ENCODE peak calls at places on chromosomes 3 and 15, in six cellular contexts. V, L, E, X, B and R are unnamed samples.

GRCh38 chr3:140323561-140323960 is 354.3 kb upstream of the TRIM42 start:
- DNase-seq in X (no peak), B (no peak), E (no peak), V (no peak), L (no peak), R (no peak)

GRCh38 chr3:12719984-12720656 is 38.9 kb downstream of the TMEM40 start:
- DNase-seq in V (peak; percentile 89), E (no peak), X (peak; percentile 84), L (peak; percentile 55), B (peak; percentile 27), R (peak; percentile 51)

GRCh38 chr3:55183259-55183658 is 255.4 kb upstream of the LRTM1 start:
- DNase-seq in L (no peak), X (no peak), E (no peak), V (no peak), B (no peak), R (no peak)

GRCh38 chr3:12288466-12289129 is at the start of gene PPARG:
- DNase-seq in B (no peak), V (no peak), L (peak; percentile 10), X (peak; percentile 54), E (no peak), R (peak; percentile 9)

GRCh38 chr3:56939759-56940323 is 120.6 kb upstream of the SPATA12 start:
- DNase-seq in B (no peak), L (no peak), V (no peak), E (no peak), X (no peak), R (no peak)

GRCh38 chr3:16697437-16698258 is 92.4 kb upstream of the DAZL start:
- DNase-seq in X (no peak), L (no peak), E (no peak), B (no peak), V (no peak), R (no peak)

GRCh38 chr3:186596568-186597287 is 16.1 kb upstream of the AHSG start:
- DNase-seq in E (no peak), X (no peak), L (no peak), V (peak; percentile 69), B (no peak), R (no peak)

GRCh38 chr3:192408007-192408655 is 319.2 kb downstream of the FGF12 start:
- DNase-seq in V (no peak), X (no peak), L (peak; percentile 12), B (no peak), E (no peak), R (no peak)

GRCh38 chr3:167066977-167067843 is 312.9 kb downstream of the ZBBX start:
- DNase-seq in V (no peak), E (no peak), B (no peak), X (no peak), L (no peak), R (no peak)

GRCh38 chr15:63151665-63152064 is 5.6 kb downstream of the RPS27L start:
- DNase-seq in X (no peak), B (no peak), L (no peak), E (no peak), V (no peak), R (no peak)

GRCh38 chr3:111484666-111485065 is 57.3 kb upstream of the CD96 start:
- DNase-seq in V (no peak), X (no peak), L (no peak), E (no peak), B (no peak), R (no peak)

GRCh38 chr15:31148622-31149505 is 47.3 kb upstream of the TRPM1 start:
- DNase-seq in V (no peak), X (no peak), B (no peak), L (no peak), E (no peak), R (no peak)

GRCh38 chr3:130933801-130934345 is 40.0 kb downstream of the ATP2C1 start:
- DNase-seq in B (no peak), L (no peak), E (no peak), X (no peak), V (no peak), R (no peak)

GRCh38 chr15:51375966-51376640 is 34.6 kb downstream of the GLDN start:
- DNase-seq in B (no peak), V (no peak), L (no peak), E (no peak), X (no peak), R (no peak)

GRCh38 chr15:78914027-78914764 is 30.6 kb downstream of the CTSH start:
- DNase-seq in B (no peak), L (no peak), E (no peak), X (peak; percentile 14), V (peak; percentile 29), R (no peak)

GRCh38 chr3:168021737-168022450 is 73.8 kb downstream of the GOLIM4 start:
- DNase-seq in E (no peak), L (no peak), B (no peak), X (no peak), V (no peak), R (no peak)

GRCh38 chr3:128973988-128974564 is 19.8 kb downstream of the CFAP92 start:
- DNase-seq in B (no peak), E (no peak), L (no peak), V (no peak), X (no peak), R (no peak)

GRCh38 chr3:9970020-9970652 is 16.5 kb downstream of the EMC3 start:
- DNase-seq in L (no peak), E (no peak), V (no peak), B (no peak), X (no peak), R (no peak)

GRCh38 chr15:60784855-60785254 is 305.9 kb upstream of the ICE2 start:
- DNase-seq in X (no peak), V (no peak), B (no peak), E (no peak), L (no peak), R (no peak)

GRCh38 chr3:180390313-180390712 is 211.7 kb upstream of the TTC14 start:
- DNase-seq in X (no peak), L (no peak), B (no peak), V (no peak), E (no peak), R (no peak)

GRCh38 chr3:180391001-180391400 is 211.0 kb upstream of the TTC14 start:
- DNase-seq in X (no peak), B (no peak), V (no peak), L (no peak), E (no peak), R (no peak)
- TF ChIP-seq POLR2A in X (no peak), B (no peak), V (no peak), L (no peak), E (no peak), R (no peak)

GRCh38 chr3:32124977-32125376 is 18.6 kb downstream of the GPD1L start:
- DNase-seq in B (no peak), E (no peak), X (no peak), L (no peak), V (no peak), R (no peak)

GRCh38 chr3:32126305-32127015 is 20.0 kb downstream of the GPD1L start:
- DNase-seq in X (no peak), V (no peak), E (no peak), B (no peak), L (no peak), R (no peak)

GRCh38 chr3:32129832-32130231 is 23.4 kb downstream of the GPD1L start:
- DNase-seq in E (no peak), V (no peak), B (no peak), L (no peak), X (peak; percentile 90), R (no peak)

GRCh38 chr3:32123620-32124019 is 17.2 kb downstream of the GPD1L start:
- DNase-seq in E (no peak), B (no peak), L (no peak), X (no peak), V (no peak), R (no peak)

GRCh38 chr3:32127219-32127826 is 20.9 kb downstream of the GPD1L start:
- DNase-seq in V (no peak), L (no peak), B (no peak), E (no peak), X (no peak), R (no peak)
- TF ChIP-seq TAF1 in V (no peak), L (no peak), B (no peak), E (no peak), X (no peak), R (no peak)

GRCh38 chr3:101677436-101678286 is 729 bp upstream of the ZBTB11 start:
- DNase-seq in B (no peak), L (no peak), X (no peak), E (no peak), V (peak; percentile 29), R (no peak)

GRCh38 chr3:101675709-101676218 is 1.2 kb downstream of the ZBTB11 start:
- DNase-seq in B (no peak), L (no peak), V (no peak), X (no peak), E (no peak), R (no peak)

GRCh38 chr3:101676219-101676764 is 640 bp downstream of the ZBTB11 start:
- DNase-seq in L (peak; percentile 86), X (peak; percentile 87), E (peak; percentile 66), V (peak; percentile 93), B (peak; percentile 84), R (peak; percentile 86)

GRCh38 chr3:101674518-101674917 is 2.4 kb downstream of the ZBTB11 start:
- DNase-seq in X (no peak), E (no peak), B (no peak), L (no peak), V (no peak), R (no peak)

DNA sequence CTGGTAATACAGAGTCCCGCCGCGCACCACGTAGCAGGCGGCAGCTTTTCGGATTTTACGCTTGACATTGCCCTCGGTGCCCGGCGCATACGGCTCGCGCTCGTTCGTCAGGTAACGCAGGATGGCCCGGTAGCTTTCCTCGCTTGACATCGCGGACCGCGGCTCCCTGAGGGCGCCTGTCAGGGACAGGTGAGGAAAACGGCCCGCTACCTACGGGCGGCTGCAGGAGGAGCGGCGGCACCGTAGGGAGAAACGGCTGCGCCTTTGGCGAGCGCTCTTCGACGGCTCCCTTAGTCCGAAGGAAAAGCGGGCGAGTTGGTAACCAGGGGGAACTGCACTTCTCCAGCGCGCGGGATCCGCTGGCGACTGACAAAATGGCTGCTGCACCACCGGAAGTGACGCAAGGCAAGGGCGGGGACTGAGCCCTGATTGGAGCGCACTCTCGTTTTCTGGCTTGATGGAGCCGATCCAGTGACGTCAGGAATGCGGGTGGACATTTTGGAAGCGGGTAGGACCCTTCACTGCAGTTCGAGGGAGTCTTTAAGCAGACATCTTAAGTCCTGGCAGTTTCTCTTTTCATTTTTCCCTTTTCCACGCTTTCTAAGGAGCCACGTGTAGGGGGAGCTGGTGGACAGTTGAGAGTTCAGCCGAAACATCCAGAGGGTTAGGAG is at the start of gene ZBTB11:
- DNase-seq in V (peak; percentile 99), X (peak; percentile 99), L (peak; percentile 88), B (peak; percentile 99), E (peak; percentile 99), R (peak; percentile 90)
- TF ChIP-seq POLR2A in V (peak; percentile 68), X (peak; percentile 48), L (peak; percentile 74), B (peak; percentile 62), E (peak; percentile 78), R (no peak)

GRCh38 chr15:88775776-88776175 is 27.5 kb upstream of the ACAN start:
- DNase-seq in X (no peak), B (no peak), V (no peak), E (no peak), L (no peak), R (no peak)

GRCh38 chr15:88776646-88777045 is 26.6 kb upstream of the ACAN start:
- DNase-seq in X (no peak), E (no peak), B (no peak), L (no peak), V (no peak), R (no peak)

GRCh38 chr15:88785217-88785616 is 18.0 kb upstream of the ACAN start:
- DNase-seq in V (no peak), X (no peak), B (no peak), E (no peak), L (no peak), R (no peak)

GRCh38 chr15:88782465-88782864 is 20.8 kb upstream of the ACAN start:
- DNase-seq in B (no peak), X (no peak), E (no peak), L (no peak), V (no peak), R (no peak)

GRCh38 chr15:88779944-88780343 is 23.3 kb upstream of the ACAN start:
- DNase-seq in V (no peak), L (no peak), X (no peak), B (no peak), E (no peak), R (no peak)
- TF ChIP-seq TAF1 in V (no peak), L (no peak), X (no peak), B (no peak), E (no peak), R (no peak)